ENCODE peak calls at places on chromosomes 12 and 14, in four cellular contexts. C is CD8-positive, alpha-beta T cell; W is A549; M is astrocyte. E is an unnamed sample.

GRCh38 chr14:101905614-101906013 is 58.8 kb upstream of the DYNC1H1 start:
- DNase-seq in C (no peak), M (no peak), W (no peak), E (no peak)

GRCh38 chr14:24206260-24207103 is 986 bp downstream of the TSSK4 start:
- DNase-seq in C (no peak), M (no peak), W (no peak), E (no peak)

GRCh38 chr12:72570601-72571000 is 298.4 kb downstream of the TRHDE start:
- DNase-seq in M (no peak), W (peak; percentile 36), C (no peak), E (no peak)

GRCh38 chr12:6183689-6184441 is 16.3 kb upstream of the CD9 start:
- DNase-seq in C (no peak), M (peak; percentile 65), W (no peak), E (peak; percentile 66)

GRCh38 chr12:59808317-59808910 is 212.6 kb downstream of the SLC16A7 start:
- DNase-seq in C (no peak), W (peak; percentile 28), M (peak; percentile 16), E (peak; percentile 66)

GRCh38 chr12:50425859-50426258 is 25.2 kb downstream of the LARP4 start:
- DNase-seq in C (no peak), M (no peak), W (no peak), E (no peak)

GRCh38 chr12:40054554-40055226 is 51.2 kb downstream of the SLC2A13 start:
- DNase-seq in W (peak; percentile 58), C (no peak), M (peak; percentile 73), E (peak; percentile 94)

GRCh38 chr12:2664721-2665577 is 129.8 kb upstream of the FKBP4 start:
- DNase-seq in C (no peak), M (no peak), W (no peak), E (no peak)

GRCh38 chr12:53325539-53326061 is 4.2 kb upstream of the AAAS start:
- DNase-seq in M (no peak), C (no peak), W (peak; percentile 34), E (no peak)

GRCh38 chr12:71662861-71663560 is 637 bp downstream of the ZFC3H1 start:
- DNase-seq in C (peak; percentile 54), M (peak; percentile 63), W (peak; percentile 58), E (peak; percentile 60)

GRCh38 chr14:100526632-100527031 is 60.6 kb downstream of the BEGAIN start:
- DNase-seq in W (no peak), C (no peak), M (no peak), E (no peak)

GRCh38 chr12:85190728-85191127 is 89.3 kb upstream of the ALX1 start:
- DNase-seq in C (no peak), W (no peak), M (no peak), E (no peak)

GRCh38 chr12:47707905-47708543 is 2.2 kb upstream of the RPAP3 start:
- DNase-seq in C (no peak), W (no peak), M (no peak), E (no peak)

GRCh38 chr14:104595116-104595675 is 9.4 kb downstream of the TMEM179 start:
- DNase-seq in W (no peak), M (no peak), C (no peak), E (no peak)

GRCh38 chr12:2691340-2692111 is 103.2 kb upstream of the FKBP4 start:
- DNase-seq in M (no peak), C (no peak), W (no peak), E (no peak)

GRCh38 chr12:109718390-109718789 is 4.8 kb downstream of the FAM222A start:
- DNase-seq in M (no peak), C (no peak), W (no peak), E (no peak)

DNA sequence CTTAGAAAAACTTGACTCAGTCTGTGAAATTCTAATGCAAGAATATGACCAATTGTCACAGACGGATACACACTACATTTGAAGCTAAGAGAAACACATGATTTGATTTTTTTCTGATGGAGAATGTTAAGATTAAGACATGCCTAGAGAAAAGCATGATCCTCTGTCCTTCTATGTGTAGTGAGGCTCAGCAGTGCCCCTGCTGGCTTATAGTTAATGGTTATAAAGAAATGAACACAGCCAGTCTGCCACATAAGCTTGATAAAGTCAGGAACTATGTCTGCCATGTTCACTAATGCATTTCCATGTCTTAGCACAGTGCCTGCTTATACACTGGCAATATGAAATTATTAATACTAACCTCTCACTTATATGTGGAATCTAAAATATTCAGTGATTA is 168.1 kb upstream of the DAAM1 start:
- DNase-seq in W (peak; percentile 48), M (peak; percentile 8), C (no peak), E (peak; percentile 75)
- TF ChIP-seq CTCF in W (peak; percentile 31), M (peak; percentile 54), C (no peak), E (peak; percentile 75)

DNA sequence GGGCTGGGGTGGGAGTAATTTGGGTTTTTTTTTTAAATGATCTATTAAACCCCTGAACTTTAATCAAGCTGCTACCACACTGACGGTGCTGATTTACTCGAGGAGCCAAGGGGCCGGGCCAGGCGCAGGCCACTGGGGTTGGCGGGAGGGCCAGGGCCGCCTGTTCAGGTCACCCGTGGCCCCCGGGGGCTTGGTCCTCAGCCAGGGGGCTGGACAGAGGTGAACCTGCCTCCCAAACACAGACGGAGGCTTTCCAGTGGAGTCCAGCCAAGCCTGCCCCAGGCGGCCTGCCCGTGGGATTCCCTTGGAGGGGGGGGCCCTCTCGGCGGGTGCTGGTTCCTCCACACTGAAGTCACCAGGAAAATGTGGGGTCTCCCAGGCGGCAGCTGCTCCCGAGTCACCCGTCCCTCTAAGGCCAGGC is 167.0 kb upstream of the GSC start:
- DNase-seq in W (no peak), M (no peak), C (no peak), E (no peak)
- H3K4me3 ChIP-seq in W (no peak overlapping the region), M (no peak overlapping the region), C (no peak overlapping the region), E (no peak overlapping the region)

GRCh38 chr14:69171569-69171968 is 18.6 kb upstream of the DCAF5 start:
- DNase-seq in C (no peak), M (no peak), W (no peak), E (no peak)
- TF ChIP-seq CTCF in C (no peak), M (no peak), W (no peak), E (no peak)

GRCh38 chr12:32139064-32139421 is 32.4 kb downstream of the BICD1 start:
- DNase-seq in C (no peak), W (no peak), M (peak; percentile 59), E (peak; percentile 82)
- H3K4me3 ChIP-seq in C (peak overlapping the region; percentile 32), W (no peak overlapping the region), M (peak overlapping the region; percentile 45), E (peak overlapping the region; percentile 57)

GRCh38 chr12:56601503-56601902 is 28.6 kb downstream of the BAZ2A start:
- DNase-seq in M (no peak), C (no peak), W (peak; percentile 43), E (peak; percentile 36)
- TF ChIP-seq CTCF in M (no peak), C (no peak), W (peak; percentile 14), E (peak; percentile 27)

DNA sequence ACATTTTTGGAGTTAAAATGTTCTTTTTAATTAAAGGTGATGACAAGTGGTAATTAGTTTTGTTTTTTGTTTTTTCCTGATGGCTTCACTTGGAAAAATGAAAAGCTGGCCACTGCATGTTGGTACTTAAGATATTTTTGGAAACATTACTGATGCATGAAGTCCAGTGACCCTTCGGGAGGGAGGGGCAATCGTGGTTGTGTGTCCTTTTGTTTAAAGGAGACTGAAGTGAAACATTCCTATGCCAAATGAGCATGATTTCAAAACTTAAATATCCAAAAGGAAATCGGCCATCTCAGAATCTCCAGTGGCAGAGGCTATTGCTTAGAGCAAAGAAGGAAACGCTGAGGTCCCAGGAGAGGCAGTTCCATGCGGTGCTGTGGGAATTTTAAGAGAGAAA is 20.1 kb downstream of the LTBP2 start:
- DNase-seq in M (no peak), W (no peak), C (no peak), E (no peak)
- H3K4me3 ChIP-seq in M (no peak overlapping the region), W (no peak overlapping the region), C (no peak overlapping the region), E (no peak overlapping the region)

DNA sequence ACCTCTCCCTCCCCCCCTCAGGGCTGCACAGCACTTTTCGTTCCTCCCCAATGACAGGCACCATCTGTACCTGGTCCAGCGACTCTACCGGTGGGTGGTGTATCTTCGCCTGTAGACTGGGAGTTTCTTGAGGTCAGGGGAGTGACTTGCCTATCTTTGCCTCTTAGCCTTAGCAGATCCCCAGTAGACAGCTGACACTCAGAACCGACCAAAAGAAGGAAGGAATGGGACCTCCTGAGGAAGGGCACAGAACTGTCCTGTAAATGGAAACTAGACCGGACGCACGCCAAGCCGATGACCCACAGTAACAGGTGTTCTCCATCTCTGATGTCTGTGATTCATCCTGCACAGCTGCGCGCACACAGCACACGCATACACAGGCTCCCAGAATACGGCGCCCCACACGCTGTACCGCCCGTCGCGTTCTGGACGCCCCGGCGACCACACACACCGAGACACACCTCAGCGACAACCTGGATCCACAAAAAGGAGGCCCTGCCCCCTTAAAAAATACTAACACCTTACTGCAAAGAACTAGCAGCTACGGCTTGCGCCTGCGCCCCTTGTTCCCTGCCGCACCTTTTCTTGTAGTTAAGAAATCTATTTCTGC is 673 bp upstream of the TTC9 start:
- DNase-seq in W (peak; percentile 47), M (peak; percentile 39), C (no peak), E (peak; percentile 32)
- TF ChIP-seq CTCF in W (no peak), M (no peak), C (no peak), E (no peak)

E was measured in choroid plexus epithelial cell.